ENCODE peak calls at places on chromosome 15, in four cellular contexts. O is stimulated activated CD4-positive, alpha-beta T cell treated with anti-CD3 and anti-CD28 coated beads, Interleukin-2, amount 100 ng/mL, for 48 hours; J is CD8-positive, alpha-beta T cell; T is foreskin keratinocyte. K is an unnamed sample.

GRCh38 chr15:73305331-73306211 is 63.2 kb downstream of the HCN4 start:
- DNase-seq in J (no peak), T (peak), O (no peak), K (peak)

GRCh38 chr15:91541286-91541685 is 312.2 kb upstream of the SLCO3A1 start:
- DNase-seq in T (no peak), J (no peak), O (no peak), K (no peak)

GRCh38 chr15:57890878-57891277 is 174.6 kb downstream of the ALDH1A2 start:
- DNase-seq in T (no peak), J (no peak), O (no peak), K (no peak)

GRCh38 chr15:71362987-71363968 is 248.0 kb downstream of the THSD4 start:
- DNase-seq in O (no peak), J (no peak), T (no peak), K (no peak)

GRCh38 chr15:33132722-33133345 is 61.7 kb downstream of the FMN1 start:
- DNase-seq in O (no peak), J (no peak), T (peak), K (peak)

GRCh38 chr15:75704618-75705017 is 8.0 kb downstream of the CSPG4 start:
- DNase-seq in T (no peak), J (no peak), O (no peak), K (no peak)

GRCh38 chr15:39260791-39261190 is 320.1 kb upstream of the THBS1 start:
- DNase-seq in T (no peak), J (no peak), O (no peak), K (no peak)

GRCh38 chr15:66842710-66843441 is 140.8 kb downstream of the SMAD6 start:
- DNase-seq in T (no peak), J (no peak), O (no peak), K (peak)

GRCh38 chr15:59689626-59690236 is 611 bp upstream of the BNIP2 start:
- DNase-seq in T (peak), J (peak), O (peak), K (no peak)

GRCh38 chr15:71044006-71044405 is 71.3 kb upstream of the THSD4 start:
- DNase-seq in O (no peak), J (no peak), T (peak), K (no peak)

GRCh38 chr15:31328999-31329639 is 2.5 kb downstream of the KLF13 start:
- DNase-seq in T (no peak), O (no peak), J (peak), K (no peak)

GRCh38 chr15:28989239-28989830 is 103.6 kb downstream of the APBA2 start:
- DNase-seq in T (no peak), J (no peak), O (no peak), K (no peak)

GRCh38 chr15:67024322-67024997 is 40.9 kb upstream of the SMAD3 start:
- DNase-seq in T (peak), J (no peak), O (peak), K (peak)

GRCh38 chr15:67048281-67049279 is 16.8 kb upstream of the SMAD3 start:
- DNase-seq in J (no peak), O (no peak), T (peak), K (peak)

GRCh38 chr15:48962662-48963523 is 826 bp downstream of the SHC4 start:
- DNase-seq in J (no peak), T (no peak), O (no peak), K (peak)

GRCh38 chr15:69749797-69750196 is 297.2 kb downstream of the RPLP1 start:
- DNase-seq in O (no peak), J (no peak), T (no peak), K (no peak)

GRCh38 chr15:23467110-23467600 is 20.1 kb upstream of the GOLGA6L2 start:
- DNase-seq in O (no peak), T (no peak), J (no peak), K (peak)

GRCh38 chr15:68463996-68464395 is 32.0 kb upstream of the ITGA11 start:
- DNase-seq in T (no peak), J (no peak), O (no peak), K (no peak)

GRCh38 chr15:98120561-98120960 is 160.1 kb downstream of the ARRDC4 start:
- DNase-seq in J (no peak), O (no peak), T (no peak), K (no peak)

GRCh38 chr15:79657722-79658121 is 225.6 kb downstream of the MINAR1 start:
- DNase-seq in O (no peak), J (no peak), T (no peak), K (no peak)

GRCh38 chr15:95760508-95760907 is 570.0 kb upstream of the NR2F2 start:
- DNase-seq in O (no peak), J (no peak), T (no peak), K (no peak)

GRCh38 chr15:48596415-48596814 is 49.1 kb downstream of the FBN1 start:
- DNase-seq in J (no peak), O (no peak), T (no peak), K (no peak)

GRCh38 chr15:67884514-67885225 is 44.8 kb upstream of the RNU6-1 start:
- DNase-seq in T (peak), O (peak), J (peak), K (peak)

GRCh38 chr15:99149366-99149765 is 44.5 kb downstream of the SYNM start:
- DNase-seq in O (no peak), T (no peak), J (no peak), K (no peak)

GRCh38 chr15:39934415-39935044 is 615 bp downstream of the EIF2AK4 start:
- DNase-seq in J (no peak), O (peak), T (no peak), K (no peak)

GRCh38 chr15:52100807-52101206 is 11.8 kb downstream of the BCL2L10 start:
- DNase-seq in T (peak), J (no peak), O (no peak), K (peak)